ENCODE peak calls at places on chromosomes 13 and 19, in four cellular contexts. A is GM12891, N is GM12878, J is K562. M is an unnamed sample.

GRCh38 chr13:51222510-51223283 is 499 bp downstream of the FAM124A start:
- DNase-seq in A (no peak), N (no peak), J (no peak), M (no peak)

GRCh38 chr19:4705413-4706131 is 18.1 kb downstream of the DPP9 start:
- DNase-seq in N (no peak), J (no peak), A (no peak), M (no peak)

GRCh38 chr13:33281951-33282595 is 3.5 kb downstream of the STARD13 start:
- DNase-seq in J (no peak), N (no peak), A (no peak), M (no peak)

GRCh38 chr13:85828094-85828684 is 29.0 kb upstream of the SLITRK6 start:
- DNase-seq in N (no peak), A (no peak), J (peak; percentile 6), M (no peak)

GRCh38 chr19:5913739-5914357 is at the start of gene CAPS:
- DNase-seq in J (no peak), A (no peak), N (no peak), M (no peak)

GRCh38 chr13:52851153-52851962 is 2.9 kb upstream of the PCDH8 start:
- DNase-seq in J (no peak), A (peak; percentile 47), N (peak; percentile 46), M (no peak)

GRCh38 chr19:36771275-36772231 is 1.1 kb downstream of the ZNF850 start:
- DNase-seq in A (peak; percentile 24), J (peak; percentile 84), N (peak; percentile 26), M (peak; percentile 85)

GRCh38 chr19:49689133-49690072 is at the start of gene ADM5:
- DNase-seq in A (no peak), J (no peak), N (no peak), M (no peak)

GRCh38 chr19:9406798-9407352 is 28.5 kb downstream of the ZNF266 start:
- DNase-seq in N (no peak), A (peak; percentile 58), J (peak; percentile 78), M (peak; percentile 88)

GRCh38 chr19:4556574-4557185 is 2.8 kb downstream of the SEMA6B start:
- DNase-seq in A (no peak), J (peak; percentile 90), N (no peak), M (no peak)

GRCh38 chr13:49184621-49185020 is 35.5 kb upstream of the MLNR start:
- DNase-seq in A (no peak), J (no peak), N (no peak), M (no peak)

GRCh38 chr13:46039421-46040036 is 13.0 kb downstream of the ZC3H13 start:
- DNase-seq in A (no peak), J (no peak), N (no peak), M (no peak)

GRCh38 chr19:752652-753517 is 2.0 kb downstream of the MISP start:
- DNase-seq in A (no peak), J (peak; percentile 21), N (no peak), M (peak; percentile 32)

GRCh38 chr13:38687246-38688229 is 661 bp downstream of the FREM2 start:
- DNase-seq in A (no peak), J (no peak), N (no peak), M (no peak)

GRCh38 chr19:17721821-17722220 is 2.5 kb downstream of the MAP1S start:
- DNase-seq in J (no peak), N (no peak), A (no peak), M (peak; percentile 91)

GRCh38 chr13:99605417-99606321 is 104.4 kb downstream of the TM9SF2 start:
- DNase-seq in A (peak; percentile 35), J (peak; percentile 32), N (no peak), M (peak; percentile 25)

GRCh38 chr13:24270639-24271131 is 38.7 kb upstream of the C1QTNF9 start:
- DNase-seq in A (no peak), N (peak; percentile 38), J (no peak), M (peak; percentile 53)

GRCh38 chr13:27839809-27840467 is 47.7 kb downstream of the GSX1 start:
- DNase-seq in N (no peak), A (no peak), J (no peak), M (no peak)

GRCh38 chr13:24506698-24507335 is 5.8 kb downstream of the PARP4 start:
- DNase-seq in N (no peak), J (no peak), A (no peak), M (no peak)

GRCh38 chr19:17473041-17473440 is 2.7 kb downstream of the SLC27A1 start:
- DNase-seq in A (no peak), J (peak; percentile 73), N (no peak), M (peak; percentile 74)

GRCh38 chr13:66553391-66553790 is 676.7 kb downstream of the PCDH9 start:
- DNase-seq in A (no peak), J (no peak), N (no peak), M (no peak)

GRCh38 chr13:45439781-45440462 is 21.7 kb upstream of the SLC25A30 start:
- DNase-seq in A (no peak), J (no peak), N (no peak), M (no peak)

GRCh38 chr13:110225007-110225406 is 82.0 kb downstream of the COL4A1 start:
- DNase-seq in J (no peak), N (no peak), A (no peak), M (no peak)

GRCh38 chr19:49272204-49272603 is 52.8 kb downstream of the SLC6A16 start:
- DNase-seq in A (no peak), N (no peak), J (no peak), M (no peak)

GRCh38 chr13:93466502-93467036 is 240.0 kb downstream of the GPC6 start:
- DNase-seq in N (no peak), J (no peak), A (no peak), M (no peak)

GRCh38 chr19:23436944-23437343 is 41.7 kb upstream of the ZNF91 start:
- DNase-seq in N (no peak), A (no peak), J (peak; percentile 9), M (no peak)

GRCh38 chr19:39966617-39967016 is 4.3 kb upstream of the PSMC4 start:
- DNase-seq in A (no peak), J (no peak), N (no peak), M (no peak)

GRCh38 chr13:90238433-90238832 is 1109.1 kb upstream of the MIR17HG start:
- DNase-seq in A (no peak), J (no peak), N (no peak), M (peak; percentile 0)

DNA sequence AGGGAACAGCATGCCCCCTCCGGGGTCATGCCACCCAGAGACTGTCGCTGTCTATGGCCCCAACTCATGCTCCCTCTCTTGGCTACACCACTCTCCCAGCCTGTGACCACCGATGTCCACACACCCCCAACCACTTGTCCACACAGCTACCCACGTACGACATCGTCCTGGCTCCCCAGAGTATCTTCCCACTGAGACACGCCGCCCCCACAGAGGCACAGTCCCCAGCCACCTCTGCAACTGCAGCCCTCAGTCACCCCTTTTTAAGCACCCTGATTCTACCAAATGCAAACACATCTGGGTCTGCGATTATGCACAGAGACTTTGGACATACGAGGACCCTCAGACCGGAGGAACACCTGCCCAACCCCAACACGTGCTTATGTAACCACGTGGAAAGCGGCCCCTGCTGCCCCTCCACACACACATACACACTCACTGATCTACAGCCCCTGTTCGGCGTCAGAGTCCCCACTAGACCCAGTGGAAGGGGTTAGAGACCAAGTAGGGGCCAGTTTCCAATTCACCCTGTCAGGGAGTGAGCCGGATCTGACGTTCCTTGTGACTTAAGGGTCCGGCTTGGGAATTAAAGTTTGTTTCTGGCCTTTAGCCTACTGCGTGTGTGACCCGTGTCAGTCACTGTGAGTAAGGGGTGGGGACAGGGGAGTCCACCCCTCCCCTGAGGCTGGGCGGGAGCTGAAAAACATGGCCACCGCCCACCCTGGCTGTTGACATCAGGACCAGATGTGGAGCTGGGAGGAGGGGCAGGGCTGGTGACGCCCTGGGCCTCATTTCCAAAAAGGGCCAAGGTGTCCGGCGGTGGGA is 11.9 kb upstream of the AXL start:
- DNase-seq in N (no peak), A (no peak), J (peak; percentile 86), M (no peak)
- TF ChIP-seq SPI1 in N (no peak), A (no peak), J (no peak), M (no peak)

DNA sequence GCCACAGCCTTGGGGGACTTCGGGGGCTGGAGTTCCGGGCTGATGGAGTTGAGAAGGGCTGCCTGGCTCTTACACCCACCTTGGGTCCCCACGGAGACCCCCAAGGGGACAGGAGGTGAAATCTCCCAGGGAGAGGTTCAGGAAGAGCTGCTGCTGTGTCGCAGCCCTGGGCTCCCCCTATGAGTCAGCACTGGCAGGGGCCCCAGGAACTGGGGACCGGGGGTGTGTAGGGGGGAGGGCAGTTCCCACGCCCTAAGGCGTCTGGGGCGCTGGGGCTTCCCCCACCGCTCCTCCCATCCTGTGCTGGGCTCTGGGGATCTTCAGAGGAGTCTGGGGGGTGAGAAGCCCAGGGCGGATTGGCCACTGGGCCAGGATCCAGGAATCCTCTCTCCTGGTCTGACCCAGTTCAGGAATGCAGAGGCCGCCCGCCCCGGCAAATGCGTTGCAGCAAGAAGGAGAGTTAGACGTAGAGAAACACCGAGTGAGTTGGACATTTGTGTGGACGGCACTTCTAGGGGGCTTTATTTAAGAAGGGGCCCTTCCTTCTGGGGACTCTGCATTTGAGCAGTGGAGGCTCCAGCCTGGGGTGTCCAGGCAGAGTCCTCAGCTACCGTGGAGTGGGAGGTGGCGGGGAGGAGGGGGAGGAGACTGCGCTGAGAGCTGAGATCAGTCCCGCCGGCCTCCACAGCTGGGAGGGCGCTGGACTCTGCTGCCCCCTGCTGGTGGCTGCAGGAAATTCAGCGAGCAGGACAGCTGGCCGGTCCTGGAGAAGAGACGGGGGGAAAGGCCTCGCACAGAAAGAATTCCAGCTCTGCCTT is 15.0 kb upstream of the NANOS3 start:
- DNase-seq in J (peak; percentile 94), N (peak; percentile 79), A (peak; percentile 92), M (peak; percentile 76)
- TF ChIP-seq SPI1 in J (no peak), N (peak; percentile 36), A (peak; percentile 36), M (no peak)

DNA sequence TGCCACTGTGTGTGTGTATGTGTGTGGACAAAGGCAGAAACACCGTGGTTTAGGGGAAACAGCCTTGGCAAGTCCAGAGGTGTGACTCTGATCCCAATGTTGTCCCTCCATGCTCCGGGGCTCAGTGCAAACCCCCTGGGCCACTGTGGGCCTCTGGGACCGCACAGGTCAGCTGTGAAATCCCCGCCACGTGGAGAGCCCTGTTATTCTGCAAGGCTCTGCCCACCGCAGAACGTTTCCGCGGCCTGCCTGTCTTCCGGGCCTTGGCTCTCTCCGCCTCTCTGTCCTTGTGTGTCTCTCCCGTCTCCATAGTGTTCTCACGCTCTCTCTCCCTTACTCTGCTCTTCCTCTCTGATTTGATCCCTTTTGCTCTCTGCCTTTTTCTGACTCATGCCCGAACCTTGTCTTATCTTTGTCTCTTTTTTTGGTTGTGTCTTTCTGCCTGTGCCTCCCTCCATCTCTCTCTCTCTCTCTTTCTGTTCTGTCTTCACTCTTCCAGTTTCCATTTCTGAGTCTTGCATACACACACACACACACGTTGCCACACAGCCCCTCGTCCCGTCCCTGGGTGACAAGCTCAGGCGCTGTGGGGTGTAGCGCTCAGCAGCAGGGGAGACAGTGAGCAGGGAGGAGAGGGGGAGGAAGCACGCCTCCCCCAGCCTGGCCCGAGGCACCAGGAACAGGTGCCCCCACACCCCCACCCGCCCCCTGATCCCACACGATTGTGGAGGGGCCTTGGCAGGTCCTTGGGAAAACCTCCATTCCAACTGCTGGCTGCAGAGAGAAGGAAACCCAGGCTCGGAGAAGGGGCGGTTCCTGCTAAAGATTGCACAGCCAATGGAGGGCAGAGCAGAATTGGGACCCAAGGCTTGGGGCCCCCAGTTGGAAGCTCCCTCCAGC is 3.0 kb downstream of the TTYH1 start:
- DNase-seq in N (no peak), A (no peak), J (no peak), M (peak; percentile 57)
- TF ChIP-seq SPI1 in N (no peak), A (no peak), J (no peak), M (no peak)

DNA sequence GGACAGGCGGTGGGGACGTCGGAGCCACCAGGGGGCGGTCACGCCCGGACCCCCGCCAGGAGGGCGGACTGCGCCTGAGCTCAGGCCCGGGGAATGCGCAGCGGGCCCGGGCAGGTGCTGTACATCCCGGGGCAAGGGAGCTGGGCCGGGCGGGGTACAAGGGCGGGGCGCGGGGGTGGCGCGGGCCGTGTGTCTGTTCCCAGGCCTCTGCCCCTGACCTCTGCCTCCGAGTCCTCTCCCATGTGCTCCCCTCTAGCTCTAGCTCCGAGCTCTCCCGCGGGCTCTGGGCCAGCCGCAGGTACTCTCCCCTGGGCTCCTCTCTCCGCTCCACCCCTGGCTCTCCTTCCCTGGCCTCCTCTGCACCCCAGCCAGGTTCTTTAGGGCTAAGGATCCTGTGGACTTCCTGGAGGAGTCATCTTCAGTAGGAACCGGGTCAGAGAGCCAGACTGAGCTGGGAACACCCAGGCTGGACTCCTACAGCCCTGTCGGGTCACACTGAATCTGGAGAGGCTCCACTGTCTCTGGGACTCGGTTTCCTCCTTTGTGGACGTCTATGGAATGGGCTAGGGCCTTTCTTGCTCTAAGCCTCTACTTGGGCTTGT is 2.3 kb downstream of the PPP1R13L start:
- DNase-seq in J (peak; percentile 75), A (no peak), N (no peak), M (no peak)
- TF ChIP-seq SPI1 in J (no peak), A (no peak), N (no peak), M (no peak)

M was measured in HL-60.